ENCODE peak calls at places on chromosomes 3 and 15, in ten cellular contexts. B, M, Y, T, Q, J, L, R, V and S are unnamed samples. For H3K4me1, the result is how much of the 10 kb centered on the place peaks cover.

GRCh38 chr3:32640939-32641725 is 43.9 kb upstream of the CNOT10 start:
- DNase-seq in B (no peak), M (no peak), Y (no peak), T (no peak), Q (peak), J (peak), L (peak), R (no peak), V (no peak), S (no peak)

GRCh38 chr15:27045796-27046195 is 74.8 kb downstream of the GABRG3 start:
- DNase-seq in B (no peak), M (no peak), Y (no peak), T (no peak), Q (no peak), J (no peak), L (no peak), R (no peak), V (no peak), S (no peak)

GRCh38 chr3:58994746-58995330 is 55.0 kb downstream of the CFAP20DC start:
- DNase-seq in B (peak), M (peak), Y (no peak), T (peak), Q (peak), J (no peak), L (peak), R (peak), V (peak), S (peak)

GRCh38 chr3:171863920-171864319 is 20.8 kb downstream of the TMEM212 start:
- DNase-seq in B (no peak), M (no peak), Y (no peak), T (no peak), Q (no peak), J (no peak), L (no peak), R (no peak), V (no peak), S (no peak)

GRCh38 chr15:40471778-40472130 is 970 bp downstream of the CHST14 start:
- DNase-seq in B (no peak), M (peak), Y (no peak), T (peak), Q (peak), J (no peak), L (peak), R (peak), V (peak), S (no peak)

GRCh38 chr3:181691951-181692849 is 19.5 kb upstream of the SOX2 start:
- DNase-seq in B (no peak), M (peak), Y (no peak), T (no peak), Q (no peak), J (no peak), L (no peak), R (no peak), V (no peak), S (no peak)

GRCh38 chr15:83733206-83733605 is 79.3 kb downstream of the ADAMTSL3 start:
- DNase-seq in B (no peak), M (no peak), Y (no peak), T (no peak), Q (peak), J (no peak), L (peak), R (no peak), V (no peak), S (no peak)

GRCh38 chr3:1987983-1988382 is 110.7 kb upstream of the CNTN4 start:
- DNase-seq in B (no peak), M (peak), Y (no peak), T (no peak), Q (no peak), J (no peak), L (no peak), R (no peak), V (peak), S (peak)

GRCh38 chr3:52524752-52525661 is 8.7 kb downstream of the NT5DC2 start:
- DNase-seq in B (no peak), M (no peak), Y (no peak), T (no peak), Q (no peak), J (peak), L (no peak), R (no peak), V (no peak), S (peak)

GRCh38 chr3:30646961-30647752 is 40.8 kb downstream of the TGFBR2 start:
- DNase-seq in B (no peak), M (no peak), Y (no peak), T (no peak), Q (no peak), J (no peak), L (no peak), R (peak), V (no peak), S (no peak)

GRCh38 chr3:30643763-30644462 is 37.5 kb downstream of the TGFBR2 start:
- DNase-seq in B (peak), M (no peak), Y (peak), T (no peak), Q (no peak), J (no peak), L (no peak), R (peak), V (no peak), S (no peak)

GRCh38 chr3:30645077-30645476 is 38.7 kb downstream of the TGFBR2 start:
- DNase-seq in B (no peak), M (no peak), Y (no peak), T (no peak), Q (no peak), J (no peak), L (no peak), R (no peak), V (no peak), S (no peak)

GRCh38 chr3:30644615-30645014 is 38.2 kb downstream of the TGFBR2 start:
- DNase-seq in B (peak), M (no peak), Y (peak), T (no peak), Q (peak), J (peak), L (peak), R (peak), V (no peak), S (no peak)

DNA sequence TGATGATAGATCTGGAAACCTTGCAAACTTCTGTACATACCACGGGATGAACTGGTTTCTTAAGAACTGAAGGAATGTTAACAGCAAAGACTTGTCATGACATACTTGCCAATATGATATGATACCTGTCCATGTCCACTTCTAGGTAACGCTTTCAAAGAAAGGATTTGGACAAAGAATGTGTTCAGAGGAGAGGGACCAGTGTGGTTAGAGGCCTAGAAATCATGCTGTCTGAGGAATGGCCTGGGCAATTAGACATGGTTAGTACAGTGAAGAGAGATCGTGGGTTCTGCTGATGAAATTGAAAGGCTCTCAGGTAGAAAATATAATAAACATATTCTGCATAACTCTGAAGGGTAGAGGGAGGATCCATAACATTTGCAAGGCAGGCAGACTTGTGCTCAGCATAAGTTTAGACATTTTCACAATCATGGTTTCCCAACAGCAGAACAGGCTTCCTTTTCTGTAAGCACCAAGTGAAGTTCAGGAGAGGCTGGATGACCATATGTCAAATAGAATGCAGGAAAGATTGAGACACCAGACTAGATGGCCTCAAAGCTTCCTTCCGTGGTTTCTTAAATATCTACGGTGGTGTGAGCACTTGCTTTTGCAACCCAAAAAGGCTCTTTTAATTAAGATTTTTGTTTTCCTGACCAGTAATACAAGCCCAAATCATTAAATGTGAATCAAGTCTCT is 39.9 kb downstream of the TGFBR2 start:
- DNase-seq in B (no peak), M (no peak), Y (no peak), T (no peak), Q (peak), J (no peak), L (peak), R (no peak), V (no peak), S (no peak)
- H3K4me1 ChIP-seq in B (half or more), M (under half), Y (half or more), T (under half), Q (under half), J (half or more), L (under half), R (half or more), V (under half), S (under half)

DNA sequence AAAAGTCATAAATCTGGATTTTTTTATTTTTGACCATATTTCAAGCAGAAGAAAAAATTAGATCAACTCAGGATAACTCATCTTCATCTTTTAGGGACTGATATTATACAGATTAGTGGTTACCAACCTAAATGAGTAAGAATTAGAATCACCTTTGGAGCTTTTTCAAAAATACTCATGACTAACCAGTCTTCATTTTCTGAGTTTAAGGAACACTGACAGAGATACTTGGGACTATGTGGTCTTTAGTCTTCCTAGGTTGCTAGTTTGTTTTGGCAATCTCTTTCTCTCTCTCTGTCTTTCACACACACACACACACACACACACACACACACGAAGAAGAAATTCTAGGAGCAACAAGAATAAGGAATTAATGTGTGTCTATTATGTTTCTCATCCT is 50.1 kb downstream of the TMOD3 start:
- DNase-seq in B (no peak), M (no peak), Y (no peak), T (no peak), Q (peak), J (no peak), L (peak), R (no peak), V (no peak), S (no peak)
- H3K4me1 ChIP-seq in B (under half), M (under half), Y (under half), T (under half), Q (half or more), J (half or more), L (under half), R (under half), V (under half), S (under half)

DNA sequence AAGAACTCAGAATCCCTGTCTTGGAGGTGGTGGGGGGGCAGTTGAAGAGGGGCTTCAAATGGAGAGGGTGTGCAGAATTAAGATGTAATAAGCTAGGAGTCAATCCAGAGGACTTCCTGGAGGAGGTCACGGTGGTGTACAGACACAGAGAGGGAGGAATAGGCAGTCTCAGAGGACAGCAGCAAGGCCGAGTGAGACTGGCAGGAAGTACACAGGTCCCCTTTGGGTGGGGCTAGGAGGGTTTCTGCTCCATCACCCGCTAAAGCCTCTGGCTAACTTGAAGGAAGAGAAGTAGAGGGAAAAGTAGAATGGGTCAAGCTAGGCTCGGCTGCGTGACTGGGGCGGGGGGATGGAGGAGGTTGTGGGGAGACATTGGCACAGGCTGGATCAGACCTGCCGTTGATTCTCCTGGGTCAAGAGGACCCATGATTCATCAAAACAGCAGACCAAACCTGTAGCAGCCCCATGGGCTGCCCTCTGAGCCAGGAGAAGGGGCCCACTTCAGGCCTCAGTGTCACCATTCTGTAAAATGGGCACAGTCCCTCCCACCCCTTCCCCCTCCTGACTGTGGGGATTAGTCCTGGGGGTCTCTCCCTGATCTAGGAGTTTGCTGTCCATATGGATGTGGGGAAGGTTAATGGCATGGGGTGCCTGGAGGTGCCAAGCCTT is 16.9 kb downstream of the CSPG4 start:
- DNase-seq in B (no peak), M (no peak), Y (no peak), T (no peak), Q (no peak), J (no peak), L (no peak), R (peak), V (no peak), S (no peak)
- H3K4me1 ChIP-seq in B (under half), M (under half), Y (under half), T (under half), Q (under half), J (half or more), L (under half), R (under half), V (under half), S (under half)

GRCh38 chr3:65953301-65953812 is 85.4 kb downstream of the MAGI1 start:
- DNase-seq in B (no peak), M (peak), Y (no peak), T (peak), Q (no peak), J (no peak), L (peak), R (no peak), V (peak), S (peak)

GRCh38 chr3:65950340-65951326 is 88.1 kb downstream of the MAGI1 start:
- DNase-seq in B (no peak), M (peak), Y (no peak), T (peak), Q (no peak), J (no peak), L (peak), R (no peak), V (no peak), S (no peak)

GRCh38 chr3:65953881-65954733 is 84.6 kb downstream of the MAGI1 start:
- DNase-seq in B (no peak), M (no peak), Y (no peak), T (no peak), Q (no peak), J (no peak), L (peak), R (no peak), V (peak), S (peak)

GRCh38 chr3:65951836-65952505 is 86.7 kb downstream of the MAGI1 start:
- DNase-seq in B (no peak), M (no peak), Y (no peak), T (no peak), Q (no peak), J (no peak), L (no peak), R (no peak), V (no peak), S (no peak)

GRCh38 chr3:65952842-65953241 is 85.9 kb downstream of the MAGI1 start:
- DNase-seq in B (no peak), M (no peak), Y (no peak), T (no peak), Q (no peak), J (no peak), L (no peak), R (no peak), V (no peak), S (no peak)
- H3K4me1 ChIP-seq in B (under half), M (under half), Y (under half), T (under half), Q (under half), J (under half), L (under half), R (under half), V (half or more), S (under half)

DNA sequence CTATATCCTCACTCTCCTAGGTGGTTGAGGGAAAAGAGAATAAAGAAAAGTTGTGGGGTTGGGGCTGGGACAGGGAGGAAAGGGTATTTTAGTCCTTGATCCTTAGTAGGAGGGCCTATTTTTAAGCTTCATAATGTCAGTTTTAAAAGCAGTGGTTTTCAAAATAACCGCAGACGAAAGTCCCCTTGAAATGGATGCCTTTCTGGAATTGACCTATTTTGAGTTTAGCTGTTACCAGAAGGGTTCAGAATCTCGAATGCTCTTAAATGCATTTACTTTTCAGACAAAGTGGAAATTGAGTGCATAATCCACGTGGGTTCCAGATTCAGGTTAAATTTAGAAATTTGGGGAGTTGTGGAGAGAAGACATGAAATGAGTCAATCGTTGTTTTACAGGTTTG is 16.6 kb downstream of the MAP2K1 start:
- DNase-seq in B (no peak), M (no peak), Y (no peak), T (no peak), Q (no peak), J (no peak), L (no peak), R (no peak), V (no peak), S (no peak)
- H3K4me1 ChIP-seq in B (half or more), M (under half), Y (half or more), T (under half), Q (under half), J (under half), L (under half), R (under half), V (under half), S (under half)

GRCh38 chr15:70503798-70504304 is 259.5 kb downstream of the UACA start:
- DNase-seq in B (no peak), M (no peak), Y (no peak), T (no peak), Q (no peak), J (no peak), L (no peak), R (no peak), V (no peak), S (no peak)

GRCh38 chr15:70501849-70502248 is 261.5 kb downstream of the UACA start:
- DNase-seq in B (no peak), M (no peak), Y (no peak), T (no peak), Q (no peak), J (no peak), L (no peak), R (no peak), V (no peak), S (no peak)

GRCh38 chr15:70503073-70503745 is 260.1 kb downstream of the UACA start:
- DNase-seq in B (no peak), M (no peak), Y (no peak), T (no peak), Q (no peak), J (no peak), L (no peak), R (no peak), V (no peak), S (no peak)

GRCh38 chr15:70502576-70502975 is 260.8 kb downstream of the UACA start:
- DNase-seq in B (no peak), M (no peak), Y (no peak), T (no peak), Q (no peak), J (no peak), L (no peak), R (no peak), V (no peak), S (no peak)

DNA sequence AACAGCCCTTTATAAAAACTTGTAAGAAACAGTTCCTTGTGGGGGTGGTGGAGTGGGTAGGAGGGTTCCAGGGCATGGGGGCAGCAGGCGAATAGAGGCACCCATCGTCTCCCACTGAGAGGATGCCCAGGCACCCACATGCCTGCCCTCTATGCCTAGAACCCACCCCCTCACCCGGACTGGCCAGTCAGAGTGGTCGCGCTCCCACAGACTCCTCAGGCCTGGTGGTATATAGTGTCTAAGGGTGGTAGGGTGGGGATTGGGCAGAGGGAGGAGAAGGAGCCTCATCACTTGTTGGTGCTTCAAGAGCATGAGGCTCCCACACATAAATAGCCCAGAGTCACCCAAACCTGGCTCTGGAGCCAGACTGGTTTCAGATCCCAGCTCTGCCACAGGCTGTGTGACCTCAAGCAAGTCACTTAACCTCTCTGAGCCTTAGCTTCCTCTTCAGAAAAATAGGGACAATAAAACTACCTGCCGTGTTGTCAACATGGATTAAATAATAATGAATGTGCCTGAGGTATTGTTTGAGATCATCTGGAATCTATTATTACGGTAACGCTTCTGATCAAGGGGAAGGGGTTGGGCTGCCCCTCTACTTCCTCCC is 262.1 kb downstream of the UACA start:
- DNase-seq in B (no peak), M (no peak), Y (no peak), T (no peak), Q (no peak), J (no peak), L (no peak), R (no peak), V (no peak), S (no peak)
- H3K4me1 ChIP-seq in B (under half), M (under half), Y (under half), T (under half), Q (under half), J (under half), L (under half), R (under half), V (under half), S (under half)

GRCh38 chr3:11621077-11621476 is 22.6 kb downstream of the VGLL4 start:
- DNase-seq in B (no peak), M (no peak), Y (no peak), T (no peak), Q (no peak), J (no peak), L (no peak), R (no peak), V (no peak), S (no peak)

GRCh38 chr3:11624704-11625375 is 18.9 kb downstream of the VGLL4 start:
- DNase-seq in B (peak), M (no peak), Y (no peak), T (no peak), Q (no peak), J (no peak), L (no peak), R (peak), V (no peak), S (no peak)

GRCh38 chr3:11625376-11626083 is 18.2 kb downstream of the VGLL4 start:
- DNase-seq in B (no peak), M (no peak), Y (no peak), T (no peak), Q (no peak), J (no peak), L (no peak), R (no peak), V (no peak), S (no peak)

GRCh38 chr3:11624161-11624560 is 19.6 kb downstream of the VGLL4 start:
- DNase-seq in B (peak), M (no peak), Y (no peak), T (no peak), Q (peak), J (no peak), L (no peak), R (peak), V (no peak), S (no peak)

GRCh38 chr3:11622846-11623550 is 20.7 kb downstream of the VGLL4 start:
- DNase-seq in B (no peak), M (no peak), Y (no peak), T (no peak), Q (no peak), J (no peak), L (no peak), R (no peak), V (no peak), S (no peak)
- H3K4me1 ChIP-seq in B (under half), M (under half), Y (under half), T (under half), Q (under half), J (half or more), L (under half), R (under half), V (half or more), S (under half)